ENCODE peak calls at places on chromosomes 3 and 15, in five cellular contexts. C, G, N, I and X are unnamed samples.

GRCh38 chr3:189108735-189109134 is 63.0 kb upstream of the TPRG1 start:
- DNase-seq in C (no peak), G (no peak), N (no peak), I (no peak), X (no peak)

GRCh38 chr3:107524214-107525100 is 1.7 kb downstream of the BBX start:
- DNase-seq in C (peak), G (peak), N (peak), I (no peak), X (peak)

GRCh38 chr15:90479656-90480055 is 50.1 kb upstream of the CRTC3 start:
- DNase-seq in C (no peak), G (no peak), N (no peak), I (no peak), X (peak)

GRCh38 chr3:14000556-14000955 is 120.7 kb upstream of the WNT7A start:
- DNase-seq in C (no peak), G (no peak), N (no peak), I (no peak), X (no peak)

GRCh38 chr3:169173231-169173630 is 490.3 kb downstream of the MECOM start:
- DNase-seq in C (no peak), G (no peak), N (no peak), I (no peak), X (no peak)

GRCh38 chr3:67437789-67438188 is 216.6 kb downstream of the SUCLG2 start:
- DNase-seq in C (no peak), G (no peak), N (no peak), I (no peak), X (no peak)

GRCh38 chr3:69542265-69543079 is 156.6 kb upstream of the FRMD4B start:
- DNase-seq in C (peak), G (peak), N (peak), I (no peak), X (peak)

GRCh38 chr3:50567011-50567385 is 549 bp downstream of the C3orf18 start:
- DNase-seq in C (no peak), G (no peak), N (no peak), I (no peak), X (no peak)

GRCh38 chr3:173371848-173372487 is 25.6 kb upstream of the NLGN1 start:
- DNase-seq in C (peak), G (peak), N (no peak), I (no peak), X (peak)

GRCh38 chr3:61967937-61968336 is 405.4 kb downstream of the FEZF2 start:
- DNase-seq in C (no peak), G (no peak), N (no peak), I (no peak), X (no peak)

GRCh38 chr15:94229591-94230365 is 1.6 kb upstream of the MCTP2 start:
- DNase-seq in C (no peak), G (no peak), N (no peak), I (no peak), X (no peak)

GRCh38 chr15:88920186-88920891 is 7.2 kb upstream of the MFGE8 start:
- DNase-seq in C (no peak), G (no peak), N (no peak), I (no peak), X (no peak)

GRCh38 chr3:156102267-156102912 is 18.0 kb upstream of the KCNAB1 start:
- DNase-seq in C (no peak), G (no peak), N (no peak), I (no peak), X (no peak)

GRCh38 chr15:48602358-48603122 is 43.0 kb downstream of the FBN1 start:
- DNase-seq in C (no peak), G (no peak), N (no peak), I (no peak), X (no peak)

GRCh38 chr15:48603123-48603500 is 42.4 kb downstream of the FBN1 start:
- DNase-seq in C (no peak), G (no peak), N (no peak), I (no peak), X (no peak)

GRCh38 chr15:48603922-48604321 is 41.6 kb downstream of the FBN1 start:
- DNase-seq in C (no peak), G (no peak), N (no peak), I (no peak), X (no peak)

GRCh38 chr15:48604567-48604966 is 40.9 kb downstream of the FBN1 start:
- DNase-seq in C (no peak), G (no peak), N (no peak), I (no peak), X (no peak)

DNA sequence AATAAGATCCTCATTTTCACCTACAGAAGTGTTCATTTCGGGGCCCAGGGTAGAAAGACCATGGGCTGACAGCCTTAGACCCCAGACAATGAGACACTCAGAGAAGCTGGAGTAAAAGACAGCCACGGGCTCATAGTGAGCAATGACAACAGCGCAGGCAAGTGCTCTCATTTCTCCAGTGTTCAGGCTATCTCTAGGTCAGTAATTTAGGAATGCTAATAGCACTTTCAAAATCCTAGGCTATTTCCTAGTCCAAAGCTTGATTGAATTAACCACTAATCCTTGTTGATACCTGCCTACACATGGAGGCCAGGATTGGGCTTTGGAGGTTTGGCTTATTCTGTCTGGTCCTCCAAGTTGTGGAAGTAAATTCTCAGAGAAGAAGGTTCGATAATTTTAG is 44.4 kb downstream of the FBN1 start:
- DNase-seq in C (no peak), G (no peak), N (no peak), I (no peak), X (no peak)
- H3K27ac ChIP-seq in C (peak), G (no peak), N (peak), I (no peak), X (no peak)

GRCh38 chr3:37532168-37532567 is 329.5 kb upstream of the CTDSPL start:
- DNase-seq in C (no peak), G (no peak), N (no peak), I (no peak), X (no peak)
- H3K27ac ChIP-seq in C (no peak), G (no peak), N (no peak), I (no peak), X (no peak)

GRCh38 chr3:9808345-9809037 is 1.6 kb upstream of the TTLL3 start:
- DNase-seq in C (peak), G (peak), N (no peak), I (peak), X (peak)
- H3K27ac ChIP-seq in C (peak), G (no peak), N (peak), I (peak), X (peak)

GRCh38 chr3:174440350-174440716 is 418.8 kb upstream of the NAALADL2 start:
- DNase-seq in C (no peak), G (no peak), N (no peak), I (no peak), X (peak)
- H3K27ac ChIP-seq in C (peak), G (no peak), N (peak), I (peak), X (peak)

DNA sequence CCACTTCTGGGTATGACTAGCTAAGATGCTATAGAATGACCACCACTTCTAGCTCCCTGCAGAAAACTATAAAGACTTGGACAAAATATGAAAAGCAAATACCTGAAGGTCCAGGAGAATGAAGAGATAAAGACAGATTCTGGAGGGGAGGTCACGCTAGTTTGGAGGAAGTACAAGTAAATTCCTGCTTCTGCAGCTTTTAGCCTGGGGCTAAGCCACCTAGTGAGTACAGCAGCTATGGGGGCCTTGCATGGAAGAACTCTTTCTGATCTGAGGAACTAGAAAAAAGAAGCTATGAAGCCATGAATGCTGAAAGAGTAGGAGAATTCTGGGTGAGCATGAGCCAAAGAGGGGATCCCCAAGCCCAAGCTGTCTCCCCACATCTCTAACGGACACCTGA is 29.8 kb downstream of the NRG4 start:
- DNase-seq in C (no peak), G (no peak), N (no peak), I (no peak), X (no peak)
- H3K27ac ChIP-seq in C (no peak), G (no peak), N (no peak), I (no peak), X (no peak)

GRCh38 chr15:44682211-44682610 is 18.7 kb upstream of the SPG11 start:
- DNase-seq in C (no peak), G (no peak), N (no peak), I (no peak), X (no peak)
- H3K27ac ChIP-seq in C (no peak), G (no peak), N (no peak), I (no peak), X (peak)

GRCh38 chr3:99870712-99871111 is 53.0 kb downstream of the CMSS1 start:
- DNase-seq in C (no peak), G (no peak), N (no peak), I (no peak), X (no peak)

GRCh38 chr3:99869621-99870020 is 52.0 kb downstream of the CMSS1 start:
- DNase-seq in C (no peak), G (no peak), N (no peak), I (no peak), X (no peak)

GRCh38 chr3:99875573-99875924 is 57.9 kb downstream of the CMSS1 start:
- DNase-seq in C (peak), G (no peak), N (no peak), I (no peak), X (no peak)

GRCh38 chr3:99871231-99871898 is 53.7 kb downstream of the CMSS1 start:
- DNase-seq in C (no peak), G (no peak), N (no peak), I (no peak), X (no peak)

GRCh38 chr3:99872633-99873254 is 55.1 kb downstream of the CMSS1 start:
- DNase-seq in C (no peak), G (no peak), N (no peak), I (no peak), X (no peak)
- H3K27ac ChIP-seq in C (peak), G (no peak), N (peak), I (no peak), X (no peak)

GRCh38 chr3:181616088-181617070 is 95.3 kb upstream of the SOX2 start:
- DNase-seq in C (no peak), G (no peak), N (no peak), I (no peak), X (no peak)
- H3K27ac ChIP-seq in C (no peak), G (no peak), N (no peak), I (no peak), X (no peak)

GRCh38 chr15:31397851-31398661 is 71.4 kb downstream of the KLF13 start:
- DNase-seq in C (peak), G (peak), N (peak), I (no peak), X (no peak)
- H3K27ac ChIP-seq in C (no peak), G (no peak), N (peak), I (no peak), X (peak)

GRCh38 chr3:37321260-37321852 is 147.0 kb upstream of the LRRFIP2 start:
- DNase-seq in C (no peak), G (no peak), N (no peak), I (no peak), X (no peak)
- H3K27ac ChIP-seq in C (no peak), G (no peak), N (peak), I (no peak), X (peak)